ENCODE peak calls at places on chromosomes 1 and 21, in ten cellular contexts. Y is adrenal gland, T is IMR-90, O is right lobe of liver, F is sigmoid colon, C is A549, M is stomach, B is body of pancreas, Z is heart left ventricle, X is breast epithelium. W is an unnamed sample.

GRCh38 chr1:172485626-172486025 is 41.8 kb upstream of the PIGC start:
- DNase-seq in B (no peak), O (no peak), T (no peak), Y (no peak), M (no peak), Z (no peak), F (no peak), X (no peak), C (no peak), W (no peak)

GRCh38 chr1:19311503-19311930 is 427 bp downstream of the AKR7A2 start:
- DNase-seq in X (no peak), Y (no peak), B (peak), C (no peak), F (peak), M (no peak), O (peak), T (no peak), Z (no peak), W (no peak)

GRCh38 chr1:218548764-218549163 is 203.6 kb downstream of the TGFB2 start:
- DNase-seq in B (no peak), T (no peak), O (no peak), C (no peak), Z (no peak), Y (no peak), M (no peak), F (no peak), X (no peak), W (no peak)

GRCh38 chr1:2633936-2634491 is 1.2 kb upstream of the MMEL1 start:
- DNase-seq in Z (no peak), T (no peak), F (no peak), C (no peak), B (no peak), M (no peak), X (no peak), Y (no peak), O (no peak), W (no peak)

GRCh38 chr1:246566808-246567154 is 525 bp downstream of the CNST start:
- DNase-seq in B (no peak), X (peak), F (no peak), M (no peak), O (no peak), Z (peak), C (no peak), T (peak), Y (no peak), W (no peak)

GRCh38 chr1:219174672-219175564 is 1.2 kb downstream of the LYPLAL1 start:
- DNase-seq in O (no peak), B (peak), F (no peak), X (peak), C (no peak), M (no peak), Z (peak), T (peak), Y (peak), W (peak)

GRCh38 chr21:38861006-38861405 is 55.3 kb downstream of the ETS2 start:
- DNase-seq in O (no peak), X (no peak), C (no peak), T (no peak), M (no peak), Z (peak), Y (no peak), B (no peak), F (no peak), W (no peak)

GRCh38 chr1:7541629-7542028 is 229.5 kb upstream of the VAMP3 start:
- DNase-seq in Y (no peak), M (no peak), F (no peak), B (no peak), O (no peak), T (peak), X (no peak), Z (no peak), C (no peak), W (no peak)

GRCh38 chr1:46041974-46042373 is 90.5 kb downstream of the PIK3R3 start:
- DNase-seq in B (no peak), Y (no peak), M (no peak), F (no peak), X (no peak), T (peak), C (no peak), O (no peak), Z (no peak), W (no peak)

GRCh38 chr1:11301593-11301992 is 28.6 kb downstream of the UBIAD1 start:
- DNase-seq in O (no peak), C (no peak), F (no peak), B (no peak), Y (no peak), X (no peak), T (no peak), M (no peak), Z (no peak), W (no peak)

GRCh38 chr1:29671446-29671845 is 435.1 kb downstream of the PTPRU start:
- DNase-seq in O (no peak), T (no peak), X (no peak), F (no peak), C (no peak), Y (no peak), Z (no peak), B (no peak), M (no peak), W (no peak)

GRCh38 chr21:31201144-31201543 is 142.9 kb downstream of the TIAM1 start:
- DNase-seq in O (no peak), T (no peak), F (no peak), Y (no peak), M (no peak), B (no peak), C (no peak), X (no peak), Z (no peak), W (no peak)

GRCh38 chr21:26565546-26565945 is 7.5 kb downstream of the CYYR1 start:
- DNase-seq in Z (no peak), C (no peak), O (no peak), Y (no peak), B (no peak), M (no peak), F (no peak), X (no peak), T (no peak), W (no peak)

GRCh38 chr21:42089093-42089631 is 18.0 kb downstream of the UMODL1 start:
- DNase-seq in Y (no peak), O (no peak), C (no peak), F (no peak), X (no peak), T (no peak), B (no peak), M (no peak), Z (no peak), W (no peak)

GRCh38 chr1:110007045-110007444 is 22.5 kb downstream of the AHCYL1 start:
- DNase-seq in B (no peak), O (no peak), X (no peak), F (no peak), T (no peak), Z (no peak), M (no peak), Y (no peak), C (no peak), W (no peak)

GRCh38 chr21:44085491-44086321 is 21.5 kb upstream of the PWP2 start:
- DNase-seq in C (no peak), M (peak), B (no peak), Z (peak), T (no peak), Y (no peak), O (no peak), F (no peak), X (peak), W (no peak)

GRCh38 chr1:217343907-217344306 is 287.0 kb downstream of the GPATCH2 start:
- DNase-seq in Z (no peak), C (no peak), M (no peak), Y (no peak), T (no peak), X (no peak), O (no peak), B (no peak), F (no peak), W (no peak)

GRCh38 chr1:60281360-60281932 is 207.9 kb upstream of the C1orf87 start:
- DNase-seq in F (peak), Y (peak), X (peak), T (peak), O (peak), Z (peak), C (peak), B (peak), M (peak), W (peak)

GRCh38 chr1:153881764-153882163 is 41.0 kb downstream of the GATAD2B start:
- DNase-seq in B (no peak), X (no peak), Y (no peak), F (no peak), T (peak), M (no peak), O (no peak), Z (no peak), C (no peak), W (no peak)

GRCh38 chr1:164912290-164912689 is 353.3 kb downstream of the PBX1 start:
- DNase-seq in T (no peak), O (no peak), C (no peak), M (no peak), B (no peak), Y (no peak), Z (peak), X (no peak), F (no peak), W (no peak)

GRCh38 chr1:200971955-200972711 is 51.4 kb downstream of the KIF21B start:
- DNase-seq in M (peak), Y (peak), X (peak), C (peak), T (peak), F (peak), O (peak), B (peak), Z (peak), W (peak)

GRCh38 chr1:222165625-222166024 is 382.3 kb downstream of the HHIPL2 start:
- DNase-seq in Y (no peak), B (no peak), T (no peak), O (no peak), C (no peak), Z (no peak), X (no peak), F (no peak), M (no peak), W (no peak)

GRCh38 chr1:9118186-9118585 is 10.7 kb downstream of the GPR157 start:
- DNase-seq in T (no peak), Z (no peak), C (no peak), M (peak), Y (no peak), O (no peak), F (no peak), B (no peak), X (no peak), W (no peak)

GRCh38 chr21:28393279-28393678 is 599.4 kb downstream of the LTN1 start:
- DNase-seq in X (no peak), O (no peak), T (peak), Z (no peak), C (no peak), Y (no peak), F (no peak), B (peak), M (peak), W (peak)

GRCh38 chr1:222935239-222935900 is 120.5 kb downstream of the DISP1 start:
- DNase-seq in Y (no peak), T (no peak), C (no peak), O (no peak), Z (no peak), B (no peak), M (no peak), F (no peak), X (no peak), W (no peak)

GRCh38 chr1:171655215-171656116 is 3.0 kb upstream of the MYOC start:
- DNase-seq in C (peak), O (peak), Y (peak), X (no peak), M (peak), T (peak), F (peak), Z (peak), B (peak), W (peak)

GRCh38 chr1:10939654-10940450 is 72.6 kb upstream of the TARDBP start:
- DNase-seq in F (no peak), M (no peak), X (no peak), Y (no peak), C (no peak), Z (no peak), O (no peak), B (no peak), T (peak), W (peak)

GRCh38 chr1:199646761-199647160 is 380.7 kb upstream of the NR5A2 start:
- DNase-seq in T (no peak), F (no peak), C (peak), X (no peak), Z (no peak), O (peak), Y (no peak), B (peak), M (no peak), W (no peak)

GRCh38 chr1:100313382-100313781 is 38.9 kb upstream of the CDC14A start:
- DNase-seq in Z (no peak), M (no peak), O (no peak), F (no peak), B (no peak), C (no peak), Y (no peak), T (no peak), X (no peak), W (no peak)

GRCh38 chr1:228393268-228393699 is 13.4 kb downstream of the TRIM11 start:
- DNase-seq in T (peak), Z (no peak), F (peak), B (peak), C (peak), M (peak), O (peak), Y (no peak), X (no peak), W (peak)

GRCh38 chr21:30479259-30479658 is 908 bp downstream of the KRTAP19-1 start:
- DNase-seq in T (no peak), M (no peak), X (no peak), O (no peak), Z (no peak), B (no peak), F (no peak), C (no peak), Y (no peak), W (no peak)

GRCh38 chr1:43882763-43883162 is 50.8 kb upstream of the ARTN start:
- DNase-seq in X (no peak), M (no peak), B (no peak), F (no peak), Z (no peak), C (no peak), T (no peak), O (no peak), Y (no peak), W (no peak)

GRCh38 chr1:43883321-43883720 is 50.3 kb upstream of the ARTN start:
- DNase-seq in O (no peak), Z (no peak), C (no peak), Y (no peak), M (no peak), T (no peak), F (no peak), X (no peak), B (no peak), W (peak)

GRCh38 chr1:43880604-43881003 is 53.0 kb upstream of the ARTN start:
- DNase-seq in X (no peak), Z (no peak), Y (no peak), C (no peak), M (no peak), T (no peak), F (no peak), B (no peak), O (no peak), W (no peak)

GRCh38 chr1:43879996-43880395 is 53.6 kb upstream of the ARTN start:
- DNase-seq in X (no peak), Z (no peak), C (no peak), Y (no peak), F (no peak), B (no peak), O (no peak), T (no peak), M (no peak), W (no peak)

DNA sequence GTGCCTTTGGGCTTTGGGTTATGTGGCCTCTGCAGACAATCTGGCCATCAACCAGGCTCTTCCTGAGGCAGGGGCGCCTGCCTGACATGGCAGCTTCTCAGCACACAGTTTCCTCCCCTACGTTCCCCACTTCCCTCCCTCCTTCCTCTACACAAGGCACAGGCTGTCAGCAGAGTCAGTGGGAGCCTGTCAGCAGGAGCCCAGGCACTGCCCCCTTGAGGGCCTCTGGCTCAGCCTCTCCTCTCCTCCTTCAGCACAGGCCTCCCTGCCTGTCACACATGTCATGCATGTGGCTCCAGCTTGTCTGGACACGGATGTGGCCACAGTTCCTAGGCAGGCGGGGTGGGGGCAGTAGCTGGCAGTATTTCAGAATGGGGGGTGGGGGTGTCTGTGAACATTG is 52.2 kb upstream of the ARTN start:
- DNase-seq in M (no peak), T (no peak), Z (no peak), B (no peak), C (no peak), Y (no peak), X (no peak), F (no peak), O (no peak), W (no peak)
- H3K27ac ChIP-seq in M (no peak), T (no peak), Z (peak), B (no peak), C (no peak), Y (no peak), X (no peak), F (no peak), O (no peak), W (no peak)

DNA sequence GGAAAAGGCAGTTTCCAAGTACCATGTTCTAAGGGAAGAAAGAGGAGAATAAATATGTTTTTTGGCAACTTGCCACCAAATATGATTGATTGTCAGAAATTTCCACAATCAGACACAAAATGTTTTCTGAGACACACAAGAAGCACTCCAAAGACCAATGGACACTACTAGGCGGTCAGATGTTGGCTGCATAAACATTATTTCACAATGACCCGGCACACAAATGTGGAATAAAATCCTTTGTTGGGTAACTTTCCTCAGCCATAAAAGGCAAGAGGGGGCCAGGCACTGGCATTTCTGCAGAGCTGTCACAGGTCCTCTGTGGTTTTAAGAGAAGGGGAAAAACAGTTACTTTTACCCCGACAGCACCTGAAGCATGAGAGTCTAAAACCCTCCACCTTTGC is 12.9 kb upstream of the CPLANE2 start:
- DNase-seq in B (peak), Z (no peak), F (peak), Y (peak), O (no peak), C (no peak), T (peak), M (no peak), X (peak), W (peak)
- TF ChIP-seq POLR2A in B (no peak), Z (no peak), F (no peak), Y (no peak), O (no peak), C (no peak), T (no peak), M (no peak), X (no peak), W (no peak)

GRCh38 chr1:116170901-116171589 is 59.8 kb downstream of the MAB21L3 start:
- DNase-seq in M (no peak), O (no peak), F (no peak), T (no peak), X (no peak), B (no peak), C (no peak), Z (no peak), Y (no peak), W (no peak)

GRCh38 chr1:116175621-116176020 is 64.4 kb downstream of the MAB21L3 start:
- DNase-seq in Y (no peak), C (no peak), M (no peak), T (no peak), Z (no peak), X (no peak), O (no peak), F (no peak), B (no peak), W (no peak)

GRCh38 chr1:116176306-116176789 is 65.1 kb downstream of the MAB21L3 start:
- DNase-seq in O (no peak), Y (no peak), M (no peak), B (no peak), X (no peak), C (no peak), T (no peak), F (no peak), Z (no peak), W (no peak)

GRCh38 chr1:116169898-116170297 is 58.7 kb downstream of the MAB21L3 start:
- DNase-seq in F (no peak), T (no peak), Y (no peak), X (no peak), O (no peak), Z (no peak), M (no peak), C (no peak), B (no peak), W (no peak)

DNA sequence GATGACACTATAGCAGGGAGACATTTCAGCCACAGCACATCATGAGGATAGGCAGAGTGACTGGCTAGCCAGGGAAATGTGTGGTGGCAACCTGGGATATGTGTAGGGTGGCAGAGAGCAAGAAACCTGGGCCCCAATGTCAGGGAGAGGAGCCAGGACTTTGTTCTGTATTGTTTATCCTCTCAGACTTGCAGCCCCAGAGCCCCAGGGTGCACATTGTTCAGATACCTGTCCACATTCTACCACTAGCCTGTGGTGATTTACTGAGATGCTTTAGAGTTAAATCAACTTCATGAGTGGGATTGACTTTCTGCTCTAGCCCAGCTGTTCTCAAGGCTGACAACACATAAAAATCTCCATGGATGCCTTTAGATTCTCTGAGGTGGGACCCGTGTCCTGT is 61.5 kb downstream of the MAB21L3 start:
- DNase-seq in B (no peak), C (no peak), Y (no peak), M (no peak), X (no peak), O (no peak), Z (no peak), T (no peak), F (no peak), W (no peak)
- H3K27ac ChIP-seq in B (no peak), C (no peak), Y (no peak), M (no peak), X (no peak), O (no peak), Z (no peak), T (no peak), F (no peak), W (no peak)

DNA sequence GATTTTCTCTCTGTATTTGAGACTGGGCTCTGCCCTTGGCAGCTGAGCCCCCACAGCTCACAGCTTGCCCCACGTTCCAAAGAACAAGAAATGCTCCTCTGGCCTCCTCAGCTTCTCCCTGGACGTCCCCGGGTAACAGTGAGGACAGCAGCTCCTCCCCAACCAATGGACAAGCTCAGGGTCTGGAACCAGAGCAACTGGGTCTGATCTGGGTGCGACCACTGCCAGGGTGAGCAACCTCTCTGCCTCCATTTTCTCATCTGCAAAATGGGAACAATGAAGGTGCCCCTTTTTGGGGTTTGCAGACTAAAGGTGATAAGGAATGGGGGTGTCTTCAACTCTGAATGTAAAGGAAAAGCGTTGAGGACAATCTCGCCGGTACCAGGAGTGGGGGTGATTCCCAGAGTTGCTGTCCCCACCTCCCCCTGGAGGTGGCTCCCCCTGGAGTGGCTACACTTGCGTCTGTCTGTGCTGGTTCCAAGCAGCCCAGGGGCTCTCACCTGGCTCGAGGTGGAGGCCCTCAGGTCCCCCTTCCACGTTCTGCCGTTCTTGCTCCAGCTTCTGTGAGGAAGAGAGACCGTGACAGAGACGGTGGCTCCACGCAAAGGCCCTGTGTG is 6.9 kb downstream of the C21orf58 start:
- DNase-seq in Z (no peak), C (no peak), T (no peak), X (no peak), F (no peak), B (no peak), M (no peak), O (no peak), Y (no peak), W (no peak)
- TF ChIP-seq POLR2A in Z (no peak), C (no peak), T (no peak), X (no peak), F (no peak), B (no peak), M (no peak), O (no peak), Y (no peak), W (no peak)